ENCODE peak calls at places on chromosomes 7 and 10, in nine cellular contexts. One of them, this sample, is unnamed.

GRCh38 chr10:68406111-68406814 is 814 bp downstream of the RUFY2 start:
- DNase-seq in HepG2: peak; percentile 23
- DNase-seq in ovary: no peak
- DNase-seq in body of pancreas: peak; percentile 43
- DNase-seq in Peyer's patch: peak; percentile 65
- DNase-seq in vagina: no peak
- DNase-seq in spleen: peak; percentile 88
- DNase-seq in right lobe of liver: peak; percentile 70
- DNase-seq in heart left ventricle: peak; percentile 50
- DNase-seq in this sample: peak; percentile 53

GRCh38 chr7:77444123-77444522 is 28.0 kb upstream of the GSAP start:
- DNase-seq in Peyer's patch: no peak
- DNase-seq in heart left ventricle: no peak
- DNase-seq in spleen: no peak
- DNase-seq in body of pancreas: no peak
- DNase-seq in vagina: no peak
- DNase-seq in right lobe of liver: no peak
- DNase-seq in HepG2: no peak
- DNase-seq in ovary: no peak
- DNase-seq in this sample: no peak

GRCh38 chr10:54363390-54363789 is 437.6 kb downstream of the PCDH15 start:
- DNase-seq in ovary: no peak
- DNase-seq in right lobe of liver: no peak
- DNase-seq in body of pancreas: no peak
- DNase-seq in vagina: no peak
- DNase-seq in HepG2: no peak
- DNase-seq in spleen: no peak
- DNase-seq in Peyer's patch: no peak
- DNase-seq in heart left ventricle: no peak
- DNase-seq in this sample: no peak

GRCh38 chr7:74452748-74453320 is 872 bp upstream of the GTF2IRD1 start:
- DNase-seq in vagina: no peak
- DNase-seq in right lobe of liver: peak; percentile 66
- DNase-seq in heart left ventricle: no peak
- DNase-seq in spleen: no peak
- DNase-seq in body of pancreas: peak; percentile 38
- DNase-seq in HepG2: peak; percentile 65
- DNase-seq in ovary: peak; percentile 72
- DNase-seq in Peyer's patch: peak; percentile 65
- DNase-seq in this sample: peak; percentile 63

GRCh38 chr7:34750209-34750608 is 92.2 kb downstream of the NPSR1 start:
- DNase-seq in heart left ventricle: no peak
- DNase-seq in spleen: no peak
- DNase-seq in right lobe of liver: no peak
- DNase-seq in body of pancreas: no peak
- DNase-seq in vagina: no peak
- DNase-seq in Peyer's patch: no peak
- DNase-seq in HepG2: no peak
- DNase-seq in ovary: no peak
- DNase-seq in this sample: no peak

GRCh38 chr7:24576171-24577052 is 3.2 kb downstream of the PALS2 start:
- DNase-seq in heart left ventricle: no peak
- DNase-seq in ovary: no peak
- DNase-seq in Peyer's patch: no peak
- DNase-seq in spleen: no peak
- DNase-seq in HepG2: peak; percentile 56
- DNase-seq in body of pancreas: peak; percentile 25
- DNase-seq in vagina: no peak
- DNase-seq in right lobe of liver: no peak
- DNase-seq in this sample: no peak

GRCh38 chr7:140674899-140675701 is 2.4 kb downstream of the ADCK2 start:
- DNase-seq in ovary: peak; percentile 31
- DNase-seq in heart left ventricle: no peak
- DNase-seq in spleen: peak; percentile 30
- DNase-seq in HepG2: peak; percentile 34
- DNase-seq in vagina: no peak
- DNase-seq in body of pancreas: no peak
- DNase-seq in right lobe of liver: no peak
- DNase-seq in Peyer's patch: no peak
- DNase-seq in this sample: peak; percentile 7

GRCh38 chr10:118737594-118738302 is 17.0 kb downstream of the CACUL1 start:
- DNase-seq in vagina: no peak
- DNase-seq in right lobe of liver: no peak
- DNase-seq in body of pancreas: no peak
- DNase-seq in ovary: no peak
- DNase-seq in heart left ventricle: no peak
- DNase-seq in HepG2: no peak
- DNase-seq in spleen: no peak
- DNase-seq in Peyer's patch: no peak
- DNase-seq in this sample: no peak

GRCh38 chr10:99964791-99965190 is 45.0 kb downstream of the DNMBP start:
- DNase-seq in body of pancreas: no peak
- DNase-seq in vagina: no peak
- DNase-seq in spleen: no peak
- DNase-seq in heart left ventricle: no peak
- DNase-seq in right lobe of liver: no peak
- DNase-seq in Peyer's patch: no peak
- DNase-seq in HepG2: no peak
- DNase-seq in ovary: no peak
- DNase-seq in this sample: no peak

GRCh38 chr7:27252935-27253333 is 10.3 kb downstream of the EVX1 start:
- DNase-seq in vagina: no peak
- DNase-seq in ovary: no peak
- DNase-seq in heart left ventricle: no peak
- DNase-seq in spleen: no peak
- DNase-seq in Peyer's patch: no peak
- DNase-seq in body of pancreas: no peak
- DNase-seq in right lobe of liver: no peak
- DNase-seq in HepG2: no peak
- DNase-seq in this sample: no peak

GRCh38 chr7:130146693-130147520 is 58.3 kb downstream of the TMEM209 start:
- DNase-seq in right lobe of liver: no peak
- DNase-seq in HepG2: no peak
- DNase-seq in body of pancreas: no peak
- DNase-seq in heart left ventricle: no peak
- DNase-seq in vagina: no peak
- DNase-seq in ovary: no peak
- DNase-seq in spleen: no peak
- DNase-seq in Peyer's patch: no peak
- DNase-seq in this sample: no peak

GRCh38 chr10:88165849-88166271 is 302.4 kb downstream of the PTEN start:
- DNase-seq in vagina: no peak
- DNase-seq in spleen: no peak
- DNase-seq in right lobe of liver: no peak
- DNase-seq in Peyer's patch: no peak
- DNase-seq in ovary: no peak
- DNase-seq in heart left ventricle: no peak
- DNase-seq in body of pancreas: no peak
- DNase-seq in HepG2: no peak
- DNase-seq in this sample: no peak

GRCh38 chr10:18666810-18667209 is 7.6 kb downstream of the ARL5B start:
- DNase-seq in HepG2: peak; percentile 36
- DNase-seq in heart left ventricle: no peak
- DNase-seq in spleen: no peak
- DNase-seq in body of pancreas: no peak
- DNase-seq in ovary: no peak
- DNase-seq in vagina: no peak
- DNase-seq in Peyer's patch: no peak
- DNase-seq in right lobe of liver: no peak
- DNase-seq in this sample: no peak

GRCh38 chr7:68314208-68314607 is 1284.1 kb upstream of the AUTS2 start:
- DNase-seq in HepG2: no peak
- DNase-seq in heart left ventricle: no peak
- DNase-seq in spleen: no peak
- DNase-seq in vagina: no peak
- DNase-seq in Peyer's patch: no peak
- DNase-seq in right lobe of liver: no peak
- DNase-seq in ovary: no peak
- DNase-seq in body of pancreas: no peak
- DNase-seq in this sample: no peak

GRCh38 chr7:13551503-13551902 is 438.0 kb downstream of the ETV1 start:
- DNase-seq in Peyer's patch: no peak
- DNase-seq in heart left ventricle: no peak
- DNase-seq in body of pancreas: no peak
- DNase-seq in right lobe of liver: no peak
- DNase-seq in HepG2: no peak
- DNase-seq in spleen: no peak
- DNase-seq in vagina: no peak
- DNase-seq in ovary: no peak
- DNase-seq in this sample: no peak

DNA sequence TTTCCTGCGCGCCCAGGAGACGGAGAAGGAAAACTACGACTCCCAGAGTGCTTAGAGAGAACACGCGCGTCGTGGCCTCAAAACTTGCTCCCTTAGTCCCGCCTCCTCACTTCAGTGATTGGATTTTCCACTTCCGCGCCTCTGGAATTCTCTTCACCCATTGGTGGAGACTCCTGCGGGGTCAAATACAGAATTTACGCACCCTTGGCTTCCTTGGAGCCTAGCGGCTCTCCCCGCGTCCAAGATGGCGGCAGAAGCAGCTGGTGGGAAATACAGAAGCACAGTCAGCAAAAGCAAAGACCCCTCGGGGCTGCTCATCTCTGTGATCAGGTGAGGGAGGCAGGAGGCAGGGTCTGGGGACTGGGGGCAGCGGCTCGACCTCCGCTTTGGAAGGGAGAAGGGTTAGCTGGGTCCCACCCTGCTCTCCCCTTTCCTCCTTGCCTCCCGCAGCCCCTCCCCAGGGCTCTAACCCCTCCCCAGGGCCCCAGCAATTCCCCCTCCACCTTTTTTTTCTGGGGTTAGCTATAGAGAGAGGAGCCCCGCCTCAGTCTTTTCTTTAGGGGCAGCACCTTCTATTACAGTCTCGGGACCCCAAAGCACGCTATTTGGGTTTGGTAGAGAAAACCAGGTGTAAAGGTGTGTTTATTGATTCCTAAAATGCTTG is at the start of gene EXOC4:
- DNase-seq in vagina: peak; percentile 97
- DNase-seq in Peyer's patch: peak; percentile 85
- DNase-seq in spleen: peak; percentile 93
- DNase-seq in ovary: peak; percentile 94
- DNase-seq in heart left ventricle: peak; percentile 95
- DNase-seq in HepG2: peak; percentile 97
- DNase-seq in right lobe of liver: peak; percentile 89
- DNase-seq in body of pancreas: peak; percentile 95
- DNase-seq in this sample: peak; percentile 94
- TF ChIP-seq POLR2A in vagina: peak; percentile 34
- TF ChIP-seq POLR2A in Peyer's patch: peak; percentile 29
- TF ChIP-seq POLR2A in spleen: no peak
- TF ChIP-seq POLR2A in ovary: peak; percentile 25
- TF ChIP-seq POLR2A in heart left ventricle: no peak
- TF ChIP-seq POLR2A in HepG2: peak; percentile 93
- TF ChIP-seq POLR2A in right lobe of liver: no peak
- TF ChIP-seq POLR2A in body of pancreas: peak; percentile 88
- TF ChIP-seq POLR2A in this sample: peak; percentile 68

GRCh38 chr7:30894009-30894408 is 17.6 kb upstream of the AQP1 start:
- DNase-seq in HepG2: no peak
- DNase-seq in vagina: no peak
- DNase-seq in heart left ventricle: no peak
- DNase-seq in body of pancreas: peak; percentile 35
- DNase-seq in Peyer's patch: no peak
- DNase-seq in right lobe of liver: no peak
- DNase-seq in ovary: no peak
- DNase-seq in spleen: no peak
- DNase-seq in this sample: no peak
- H3K27ac ChIP-seq in HepG2: no peak overlapping the region
- H3K27ac ChIP-seq in vagina: peak overlapping the region; percentile 2
- H3K27ac ChIP-seq in heart left ventricle: peak overlapping the region; percentile 70
- H3K27ac ChIP-seq in body of pancreas: peak overlapping the region; percentile 62
- H3K27ac ChIP-seq in Peyer's patch: no peak overlapping the region
- H3K27ac ChIP-seq in right lobe of liver: peak overlapping the region; percentile 72
- H3K27ac ChIP-seq in ovary: no peak overlapping the region
- H3K27ac ChIP-seq in spleen: no peak overlapping the region
- H3K27ac ChIP-seq in this sample: no peak overlapping the region

DNA sequence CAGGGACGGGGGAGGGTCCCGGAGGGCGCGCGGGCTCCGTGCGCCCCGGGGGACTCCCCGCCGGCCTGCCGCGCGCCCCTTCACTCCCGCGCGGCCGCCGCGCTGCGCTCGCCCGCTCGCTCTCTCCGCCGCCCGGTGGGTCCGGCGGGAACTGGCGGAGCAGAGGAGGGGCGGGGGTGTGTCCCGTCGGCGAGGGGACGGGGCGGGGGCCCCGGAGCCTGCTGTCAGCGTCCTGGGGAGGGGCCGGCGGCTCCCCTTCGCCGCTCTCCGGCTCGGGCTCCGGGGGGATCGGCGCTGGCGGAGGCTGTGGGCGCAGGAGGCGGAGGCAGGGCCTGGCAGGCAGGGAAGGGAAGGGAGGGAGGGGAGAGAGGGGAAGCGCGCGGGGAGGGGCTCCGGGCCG is at the start of gene SH3PXD2A:
- DNase-seq in HepG2: peak; percentile 19
- DNase-seq in body of pancreas: no peak
- DNase-seq in spleen: peak; percentile 74
- DNase-seq in Peyer's patch: peak; percentile 76
- DNase-seq in right lobe of liver: peak; percentile 64
- DNase-seq in ovary: peak; percentile 64
- DNase-seq in vagina: no peak
- DNase-seq in heart left ventricle: peak; percentile 67
- DNase-seq in this sample: peak; percentile 57
- TF ChIP-seq POLR2A in HepG2: no peak
- TF ChIP-seq POLR2A in body of pancreas: no peak
- TF ChIP-seq POLR2A in spleen: no peak
- TF ChIP-seq POLR2A in Peyer's patch: peak; percentile 26
- TF ChIP-seq POLR2A in right lobe of liver: no peak
- TF ChIP-seq POLR2A in ovary: no peak
- TF ChIP-seq POLR2A in vagina: peak; percentile 39
- TF ChIP-seq POLR2A in heart left ventricle: no peak
- TF ChIP-seq POLR2A in this sample: no peak

GRCh38 chr7:107936312-107936711 is 45.3 kb downstream of the DLD start:
- DNase-seq in ovary: no peak
- DNase-seq in right lobe of liver: no peak
- DNase-seq in vagina: no peak
- DNase-seq in heart left ventricle: no peak
- DNase-seq in body of pancreas: no peak
- DNase-seq in spleen: no peak
- DNase-seq in HepG2: no peak
- DNase-seq in Peyer's patch: no peak
- DNase-seq in this sample: no peak

GRCh38 chr7:107932851-107933250 is 41.9 kb downstream of the DLD start:
- DNase-seq in body of pancreas: no peak
- DNase-seq in vagina: no peak
- DNase-seq in ovary: no peak
- DNase-seq in HepG2: no peak
- DNase-seq in heart left ventricle: no peak
- DNase-seq in right lobe of liver: no peak
- DNase-seq in Peyer's patch: no peak
- DNase-seq in spleen: no peak
- DNase-seq in this sample: no peak

GRCh38 chr7:107934991-107935770 is 44.2 kb downstream of the DLD start:
- DNase-seq in ovary: no peak
- DNase-seq in body of pancreas: no peak
- DNase-seq in heart left ventricle: no peak
- DNase-seq in Peyer's patch: no peak
- DNase-seq in vagina: no peak
- DNase-seq in right lobe of liver: no peak
- DNase-seq in HepG2: no peak
- DNase-seq in spleen: no peak
- DNase-seq in this sample: no peak

GRCh38 chr7:107933386-107934013 is 42.5 kb downstream of the DLD start:
- DNase-seq in right lobe of liver: no peak
- DNase-seq in ovary: no peak
- DNase-seq in heart left ventricle: no peak
- DNase-seq in Peyer's patch: no peak
- DNase-seq in spleen: no peak
- DNase-seq in vagina: no peak
- DNase-seq in body of pancreas: no peak
- DNase-seq in HepG2: no peak
- DNase-seq in this sample: no peak

GRCh38 chr7:107931740-107932515 is 40.9 kb downstream of the DLD start:
- DNase-seq in Peyer's patch: no peak
- DNase-seq in HepG2: no peak
- DNase-seq in spleen: no peak
- DNase-seq in right lobe of liver: no peak
- DNase-seq in heart left ventricle: peak; percentile 51
- DNase-seq in ovary: no peak
- DNase-seq in vagina: no peak
- DNase-seq in body of pancreas: no peak
- DNase-seq in this sample: no peak
- H3K27ac ChIP-seq in Peyer's patch: no peak overlapping the region
- H3K27ac ChIP-seq in HepG2: no peak overlapping the region
- H3K27ac ChIP-seq in spleen: peak overlapping the region; percentile 21
- H3K27ac ChIP-seq in right lobe of liver: no peak overlapping the region
- H3K27ac ChIP-seq in heart left ventricle: no peak overlapping the region
- H3K27ac ChIP-seq in ovary: no peak overlapping the region
- H3K27ac ChIP-seq in vagina: no peak overlapping the region
- H3K27ac ChIP-seq in body of pancreas: no peak overlapping the region
- H3K27ac ChIP-seq in this sample: peak overlapping the region; percentile 78

This sample was measured in transverse colon.